ENCODE peak calls at places on chromosomes 12 and 14, in six cellular contexts. H is MM.1S, U is AG09309, S is astrocyte of the spinal cord, O is AG10803, M is GM12865. I is an unnamed sample.

GRCh38 chr14:37623552-37623951 is 28.1 kb downstream of the TTC6 start:
- DNase-seq in H (no peak), M (no peak), O (peak), S (peak), U (peak), I (peak)

GRCh38 chr12:104702565-104703139 is 245.9 kb downstream of the CHST11 start:
- DNase-seq in S (peak), U (no peak), M (no peak), H (no peak), O (peak), I (peak)

GRCh38 chr14:77562681-77563080 is 53.8 kb downstream of the SPTLC2 start:
- DNase-seq in S (peak), H (no peak), U (peak), O (peak), M (no peak), I (peak)

GRCh38 chr12:95054206-95054605 is 19.2 kb downstream of the NR2C1 start:
- DNase-seq in O (no peak), U (no peak), S (no peak), M (no peak), H (no peak), I (no peak)

GRCh38 chr14:31360919-31361662 is 59.3 kb downstream of the HEATR5A start:
- DNase-seq in U (no peak), S (peak), H (no peak), O (peak), M (no peak), I (peak)

GRCh38 chr14:52877628-52878027 is 73.2 kb downstream of the FERMT2 start:
- DNase-seq in O (peak), S (peak), M (no peak), H (no peak), U (no peak), I (peak)

GRCh38 chr12:49341777-49342065 is 4.7 kb upstream of the C1QL4 start:
- DNase-seq in U (no peak), M (no peak), H (no peak), S (no peak), O (no peak), I (no peak)

GRCh38 chr14:55129428-55130193 is 559 bp downstream of the LGALS3 start:
- DNase-seq in U (no peak), S (peak), M (peak), H (peak), O (peak), I (peak)

GRCh38 chr12:104566244-104566993 is 109.7 kb downstream of the CHST11 start:
- DNase-seq in O (no peak), U (no peak), S (no peak), H (no peak), M (no peak), I (no peak)

GRCh38 chr12:119684730-119685129 is 16.8 kb downstream of the PRKAB1 start:
- DNase-seq in H (no peak), S (no peak), M (no peak), O (peak), U (no peak), I (peak)

GRCh38 chr12:92226961-92227360 is 81.3 kb upstream of the BTG1 start:
- DNase-seq in O (no peak), S (no peak), U (no peak), M (no peak), H (no peak), I (no peak)

GRCh38 chr14:51954657-51955056 is 34.7 kb upstream of the RTRAF start:
- DNase-seq in M (peak), S (no peak), H (no peak), O (no peak), U (no peak), I (no peak)

GRCh38 chr14:23125006-23125405 is 6.0 kb upstream of the CEBPE start:
- DNase-seq in S (no peak), M (no peak), O (peak), U (no peak), H (no peak), I (no peak)

GRCh38 chr12:122563361-122563760 is 36.3 kb downstream of the KNTC1 start:
- DNase-seq in M (no peak), U (no peak), H (no peak), O (no peak), S (no peak), I (no peak)

GRCh38 chr14:106845286-106846087 is 1319.1 kb downstream of the TMEM121 start:
- DNase-seq in O (no peak), S (no peak), U (no peak), M (peak), H (no peak), I (no peak)

GRCh38 chr12:124863409-124864325 is at the start of gene SCARB1:
- DNase-seq in M (peak), H (peak), O (peak), S (peak), U (peak), I (peak)

DNA sequence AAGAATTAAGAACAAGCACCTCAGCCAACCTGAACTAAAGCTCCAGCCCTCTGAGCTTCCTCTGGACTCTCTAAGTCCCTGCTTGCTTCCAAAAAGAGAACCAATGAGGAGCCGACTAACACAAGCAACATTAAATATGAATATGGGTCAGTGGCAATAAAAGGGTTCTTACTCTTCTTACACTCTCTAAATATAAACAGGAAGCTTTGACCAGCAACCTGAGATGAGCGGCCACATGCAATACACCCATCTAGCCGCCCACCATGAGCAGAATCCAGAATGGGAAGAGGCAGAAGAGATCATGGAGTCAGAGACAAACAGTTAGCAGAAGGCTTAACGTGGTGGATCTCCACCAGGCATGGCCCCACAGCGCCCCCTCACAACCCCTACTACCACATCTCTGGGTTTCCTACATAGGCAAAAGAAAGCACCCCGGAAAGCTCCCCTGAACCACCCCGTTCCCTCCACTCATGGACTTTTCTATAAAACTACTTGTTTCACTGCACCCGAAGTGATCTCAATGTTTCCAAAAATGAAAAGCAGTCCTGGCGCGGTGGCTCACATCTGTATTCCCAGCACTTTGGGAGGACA is 59.4 kb downstream of the TTC7B start:
- DNase-seq in M (no peak), H (no peak), S (no peak), U (no peak), O (no peak), I (no peak)
- TF ChIP-seq CTCF in M (no peak), H (no peak), S (peak), U (no peak), O (no peak), I (no peak)

GRCh38 chr12:13195848-13196301 is 651 bp upstream of the EMP1 start:
- DNase-seq in M (no peak), S (peak), H (no peak), O (peak), U (no peak), I (peak)
- H3K4me3 ChIP-seq in M (no peak), S (no peak), H (peak), O (peak), U (peak), I (peak)

DNA sequence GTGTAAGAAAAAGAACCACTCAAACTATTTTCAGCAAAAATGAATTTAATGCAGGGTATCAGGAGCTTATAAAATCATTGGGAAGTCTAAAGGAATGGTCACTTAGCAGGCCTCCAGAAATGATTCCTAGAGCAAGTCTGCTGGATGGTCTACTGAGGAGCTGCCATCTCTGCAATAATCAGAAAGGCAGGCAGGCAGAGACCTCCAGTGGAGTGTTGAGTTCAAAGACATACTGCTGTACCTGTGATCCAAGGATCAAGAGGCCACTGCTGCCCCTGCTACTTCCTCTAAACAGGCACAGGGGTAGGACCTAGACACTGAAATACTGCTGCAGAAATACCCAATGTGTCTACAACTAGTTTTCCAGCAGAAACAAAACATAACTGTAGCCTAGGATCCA is 14.5 kb upstream of the KICS2 start:
- DNase-seq in M (no peak), U (no peak), S (peak), O (peak), H (no peak), I (no peak)
- TF ChIP-seq CTCF in M (no peak), U (peak), S (peak), O (peak), H (no peak), I (peak)

GRCh38 chr12:6569312-6569711 is 1.2 kb upstream of the NOP2 start:
- DNase-seq in H (no peak), S (no peak), O (no peak), U (no peak), M (no peak), I (no peak)

GRCh38 chr12:6570264-6570887 is 2.3 kb upstream of the NOP2 start:
- DNase-seq in H (peak), O (peak), M (peak), U (no peak), S (peak), I (peak)

GRCh38 chr12:6569786-6570185 is 1.7 kb upstream of the NOP2 start:
- DNase-seq in O (no peak), U (no peak), S (no peak), H (no peak), M (no peak), I (no peak)

GRCh38 chr12:6567824-6568617 is at the start of gene NOP2:
- DNase-seq in U (no peak), S (peak), H (peak), O (peak), M (peak), I (peak)

GRCh38 chr12:6567112-6567680 is 895 bp downstream of the NOP2 start:
- DNase-seq in O (no peak), M (no peak), H (no peak), U (no peak), S (no peak), I (no peak)
- H3K4me3 ChIP-seq in O (peak), M (peak), H (peak), U (peak), S (peak), I (peak)

DNA sequence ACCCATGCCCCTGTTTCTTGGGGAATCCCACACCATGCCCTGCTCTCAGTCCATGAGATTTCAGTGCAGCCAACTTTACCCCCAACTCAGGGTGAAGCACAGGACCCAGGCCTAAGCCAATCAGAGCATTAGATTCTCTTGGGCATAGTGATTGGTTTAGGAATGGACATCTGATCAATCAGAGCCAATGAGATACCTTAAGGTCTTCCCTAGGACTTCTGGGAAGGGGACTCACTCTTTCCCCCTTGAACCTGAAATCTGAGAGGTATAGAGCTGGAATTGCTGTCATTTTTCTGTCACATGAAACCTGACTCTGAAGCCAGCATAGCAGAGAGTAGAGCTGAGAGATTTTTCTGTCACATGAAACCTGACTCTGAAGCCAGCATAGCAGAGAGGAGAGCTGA is 127.1 kb downstream of the ZFP36L1 start:
- DNase-seq in U (no peak), H (no peak), M (no peak), S (peak), O (no peak), I (no peak)
- TF ChIP-seq CTCF in U (no peak), H (no peak), M (no peak), S (no peak), O (no peak), I (no peak)

GRCh38 chr12:15220451-15220850 is 766 bp downstream of the RERG start:
- DNase-seq in H (no peak), O (no peak), S (no peak), U (no peak), M (no peak), I (no peak)
- H3K4me3 ChIP-seq in H (no peak), O (no peak), S (no peak), U (no peak), M (no peak), I (no peak)

DNA sequence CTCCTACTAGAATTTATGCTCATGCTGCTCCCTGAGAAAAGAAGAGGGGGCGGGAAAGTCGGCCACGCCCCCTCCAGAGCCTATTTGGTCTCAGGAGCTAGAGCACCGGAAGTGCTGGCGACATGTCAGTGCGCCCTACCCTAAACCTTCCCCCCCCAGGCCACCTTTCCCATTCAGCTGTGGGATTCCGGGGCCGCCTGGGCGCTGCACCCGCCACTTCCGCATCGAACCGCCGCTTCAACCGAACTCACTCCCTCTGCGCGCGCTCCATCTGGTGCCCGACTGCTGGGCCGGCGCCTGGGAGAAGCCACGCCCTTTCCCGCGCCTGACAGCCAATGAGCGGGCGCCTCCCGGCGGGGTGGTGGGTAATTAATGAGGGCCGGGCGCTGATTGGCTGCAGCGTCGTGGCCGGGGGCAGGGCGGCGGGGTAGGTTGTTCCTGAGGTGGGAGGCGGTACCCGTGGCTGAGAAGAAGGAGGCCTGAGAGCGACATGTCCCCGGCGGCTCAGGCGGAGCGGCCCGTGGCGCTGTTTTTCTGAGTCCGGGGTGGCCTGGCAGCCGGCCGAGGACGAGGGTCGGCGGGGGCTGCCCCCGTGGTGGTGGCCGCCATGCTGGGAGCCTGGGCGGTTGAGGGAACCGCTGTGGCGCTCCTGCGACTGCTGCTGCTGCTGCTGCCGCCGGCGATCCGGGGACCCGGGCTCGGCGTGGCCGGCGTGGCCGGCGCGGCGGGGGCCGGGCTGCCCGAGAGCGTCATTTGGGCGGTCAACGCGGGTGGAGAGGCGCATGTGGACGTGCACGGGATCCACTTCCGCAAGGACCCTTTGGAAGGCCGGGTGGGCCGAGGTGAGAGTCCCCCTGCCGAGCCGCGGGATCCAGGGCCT is at the start of gene MLEC:
- DNase-seq in O (peak), H (peak), M (peak), U (peak), S (peak), I (peak)
- TF ChIP-seq CTCF in O (no peak), H (no peak), M (peak), U (peak), S (no peak), I (no peak)

GRCh38 chr12:26113194-26113654 is 11.6 kb downstream of the BHLHE41 start:
- DNase-seq in H (peak), O (no peak), M (no peak), U (no peak), S (no peak), I (no peak)
- H3K4me3 ChIP-seq in H (peak), O (no peak), M (no peak), U (no peak), S (no peak), I (peak)

I was measured in foreskin fibroblast.